ENCODE peak calls at places on chromosome 20, in ten cellular contexts. One of them, this sample, is unnamed.

GRCh38 chr20:43460830-43461200 is 3.1 kb downstream of the SRSF6 start:
- DNase-seq in astrocyte of the spinal cord: no peak
- DNase-seq in ascending aorta: no peak
- DNase-seq in dorsolateral prefrontal cortex: no peak
- DNase-seq in fibroblast of lung: no peak
- DNase-seq in tibial artery: no peak
- DNase-seq in fibroblast of the aortic adventitia: no peak
- DNase-seq in heart left ventricle: no peak
- DNase-seq in glutamatergic neuron: no peak
- DNase-seq in lower lobe of right lung: no peak
- DNase-seq in this sample: no peak

GRCh38 chr20:13771853-13772453 is 12.8 kb downstream of the ESF1 start:
- DNase-seq in astrocyte of the spinal cord: peak; percentile 41
- DNase-seq in ascending aorta: no peak
- DNase-seq in dorsolateral prefrontal cortex: no peak
- DNase-seq in fibroblast of lung: peak; percentile 52
- DNase-seq in tibial artery: no peak
- DNase-seq in fibroblast of the aortic adventitia: peak; percentile 44
- DNase-seq in heart left ventricle: no peak
- DNase-seq in glutamatergic neuron: no peak
- DNase-seq in lower lobe of right lung: no peak
- DNase-seq in this sample: peak; percentile 48

GRCh38 chr20:25033941-25034335 is 24.0 kb downstream of the ACSS1 start:
- DNase-seq in astrocyte of the spinal cord: no peak
- DNase-seq in ascending aorta: no peak
- DNase-seq in dorsolateral prefrontal cortex: no peak
- DNase-seq in fibroblast of lung: no peak
- DNase-seq in tibial artery: no peak
- DNase-seq in fibroblast of the aortic adventitia: no peak
- DNase-seq in heart left ventricle: peak; percentile 18
- DNase-seq in glutamatergic neuron: no peak
- DNase-seq in lower lobe of right lung: no peak
- DNase-seq in this sample: no peak

GRCh38 chr20:5881714-5882113 is 68.6 kb downstream of the TRMT6 start:
- DNase-seq in astrocyte of the spinal cord: no peak
- DNase-seq in ascending aorta: no peak
- DNase-seq in dorsolateral prefrontal cortex: no peak
- DNase-seq in fibroblast of lung: no peak
- DNase-seq in tibial artery: no peak
- DNase-seq in fibroblast of the aortic adventitia: no peak
- DNase-seq in heart left ventricle: no peak
- DNase-seq in glutamatergic neuron: no peak
- DNase-seq in lower lobe of right lung: no peak
- DNase-seq in this sample: no peak

GRCh38 chr20:25223179-25223661 is 24.7 kb upstream of the PYGB start:
- DNase-seq in astrocyte of the spinal cord: peak; percentile 97
- DNase-seq in ascending aorta: no peak
- DNase-seq in dorsolateral prefrontal cortex: no peak
- DNase-seq in fibroblast of lung: peak; percentile 88
- DNase-seq in tibial artery: peak; percentile 56
- DNase-seq in fibroblast of the aortic adventitia: peak; percentile 74
- DNase-seq in heart left ventricle: no peak
- DNase-seq in glutamatergic neuron: no peak
- DNase-seq in lower lobe of right lung: no peak
- DNase-seq in this sample: peak; percentile 90

GRCh38 chr20:52303281-52303950 is 111.8 kb upstream of the ZFP64 start:
- DNase-seq in astrocyte of the spinal cord: no peak
- DNase-seq in ascending aorta: no peak
- DNase-seq in dorsolateral prefrontal cortex: no peak
- DNase-seq in fibroblast of lung: no peak
- DNase-seq in tibial artery: no peak
- DNase-seq in fibroblast of the aortic adventitia: no peak
- DNase-seq in heart left ventricle: no peak
- DNase-seq in glutamatergic neuron: no peak
- DNase-seq in lower lobe of right lung: no peak
- DNase-seq in this sample: no peak

GRCh38 chr20:21353236-21353635 is 44.1 kb downstream of the NKX2-4 start:
- DNase-seq in astrocyte of the spinal cord: peak; percentile 38
- DNase-seq in ascending aorta: no peak
- DNase-seq in dorsolateral prefrontal cortex: no peak
- DNase-seq in fibroblast of lung: peak; percentile 47
- DNase-seq in tibial artery: no peak
- DNase-seq in fibroblast of the aortic adventitia: peak; percentile 81
- DNase-seq in heart left ventricle: no peak
- DNase-seq in glutamatergic neuron: no peak
- DNase-seq in lower lobe of right lung: no peak
- DNase-seq in this sample: peak; percentile 79

GRCh38 chr20:504632-505075 is 38.9 kb downstream of the CSNK2A1 start:
- DNase-seq in astrocyte of the spinal cord: no peak
- DNase-seq in ascending aorta: no peak
- DNase-seq in dorsolateral prefrontal cortex: no peak
- DNase-seq in fibroblast of lung: no peak
- DNase-seq in tibial artery: no peak
- DNase-seq in fibroblast of the aortic adventitia: no peak
- DNase-seq in heart left ventricle: no peak
- DNase-seq in glutamatergic neuron: no peak
- DNase-seq in lower lobe of right lung: no peak
- DNase-seq in this sample: no peak

GRCh38 chr20:37990571-37991151 is 42.6 kb downstream of the TTI1 start:
- DNase-seq in astrocyte of the spinal cord: peak; percentile 73
- DNase-seq in ascending aorta: no peak
- DNase-seq in dorsolateral prefrontal cortex: no peak
- DNase-seq in fibroblast of lung: peak; percentile 91
- DNase-seq in tibial artery: no peak
- DNase-seq in fibroblast of the aortic adventitia: peak; percentile 56
- DNase-seq in heart left ventricle: peak; percentile 92
- DNase-seq in glutamatergic neuron: no peak
- DNase-seq in lower lobe of right lung: peak; percentile 82
- DNase-seq in this sample: peak; percentile 68

GRCh38 chr20:53270792-53271375 is 298.7 kb downstream of the TSHZ2 start:
- DNase-seq in astrocyte of the spinal cord: no peak
- DNase-seq in ascending aorta: no peak
- DNase-seq in dorsolateral prefrontal cortex: no peak
- DNase-seq in fibroblast of lung: no peak
- DNase-seq in tibial artery: no peak
- DNase-seq in fibroblast of the aortic adventitia: no peak
- DNase-seq in heart left ventricle: no peak
- DNase-seq in glutamatergic neuron: no peak
- DNase-seq in lower lobe of right lung: no peak
- DNase-seq in this sample: no peak

GRCh38 chr20:49392745-49393144 is 89.7 kb downstream of the KCNB1 start:
- DNase-seq in astrocyte of the spinal cord: no peak
- DNase-seq in ascending aorta: no peak
- DNase-seq in dorsolateral prefrontal cortex: no peak
- DNase-seq in fibroblast of lung: no peak
- DNase-seq in tibial artery: no peak
- DNase-seq in fibroblast of the aortic adventitia: no peak
- DNase-seq in heart left ventricle: no peak
- DNase-seq in glutamatergic neuron: no peak
- DNase-seq in lower lobe of right lung: no peak
- DNase-seq in this sample: no peak

GRCh38 chr20:20341371-20341770 is 26.5 kb upstream of the INSM1 start:
- DNase-seq in astrocyte of the spinal cord: no peak
- DNase-seq in ascending aorta: no peak
- DNase-seq in dorsolateral prefrontal cortex: no peak
- DNase-seq in fibroblast of lung: no peak
- DNase-seq in tibial artery: no peak
- DNase-seq in fibroblast of the aortic adventitia: no peak
- DNase-seq in heart left ventricle: no peak
- DNase-seq in glutamatergic neuron: no peak
- DNase-seq in lower lobe of right lung: no peak
- DNase-seq in this sample: no peak

GRCh38 chr20:45117581-45117980 is 2.6 kb upstream of the WFDC5 start:
- DNase-seq in astrocyte of the spinal cord: no peak
- DNase-seq in ascending aorta: no peak
- DNase-seq in dorsolateral prefrontal cortex: no peak
- DNase-seq in fibroblast of lung: no peak
- DNase-seq in tibial artery: no peak
- DNase-seq in fibroblast of the aortic adventitia: no peak
- DNase-seq in heart left ventricle: no peak
- DNase-seq in glutamatergic neuron: no peak
- DNase-seq in lower lobe of right lung: no peak
- DNase-seq in this sample: no peak

GRCh38 chr20:36306557-36307411 is 645 bp downstream of the DLGAP4 start:
- DNase-seq in astrocyte of the spinal cord: no peak
- DNase-seq in ascending aorta: no peak
- DNase-seq in dorsolateral prefrontal cortex: no peak
- DNase-seq in fibroblast of lung: no peak
- DNase-seq in tibial artery: no peak
- DNase-seq in fibroblast of the aortic adventitia: no peak
- DNase-seq in heart left ventricle: no peak
- DNase-seq in glutamatergic neuron: no peak
- DNase-seq in lower lobe of right lung: no peak
- DNase-seq in this sample: no peak

GRCh38 chr20:25580711-25581110 is 4.6 kb downstream of the NINL start:
- DNase-seq in astrocyte of the spinal cord: no peak
- DNase-seq in ascending aorta: no peak
- DNase-seq in dorsolateral prefrontal cortex: no peak
- DNase-seq in fibroblast of lung: no peak
- DNase-seq in tibial artery: no peak
- DNase-seq in fibroblast of the aortic adventitia: peak; percentile 72
- DNase-seq in heart left ventricle: no peak
- DNase-seq in glutamatergic neuron: no peak
- DNase-seq in lower lobe of right lung: peak; percentile 53
- DNase-seq in this sample: peak; percentile 44

GRCh38 chr20:49281059-49281912 is 3.4 kb upstream of the ZNFX1 start:
- DNase-seq in astrocyte of the spinal cord: no peak
- DNase-seq in ascending aorta: no peak
- DNase-seq in dorsolateral prefrontal cortex: no peak
- DNase-seq in fibroblast of lung: peak; percentile 38
- DNase-seq in tibial artery: no peak
- DNase-seq in fibroblast of the aortic adventitia: no peak
- DNase-seq in heart left ventricle: no peak
- DNase-seq in glutamatergic neuron: no peak
- DNase-seq in lower lobe of right lung: no peak
- DNase-seq in this sample: no peak

GRCh38 chr20:37296371-37296770 is 6.9 kb downstream of the MANBAL start:
- DNase-seq in astrocyte of the spinal cord: no peak
- DNase-seq in ascending aorta: no peak
- DNase-seq in dorsolateral prefrontal cortex: no peak
- DNase-seq in fibroblast of lung: no peak
- DNase-seq in tibial artery: no peak
- DNase-seq in fibroblast of the aortic adventitia: no peak
- DNase-seq in heart left ventricle: no peak
- DNase-seq in glutamatergic neuron: no peak
- DNase-seq in lower lobe of right lung: no peak
- DNase-seq in this sample: no peak

GRCh38 chr20:6651016-6651415 is 116.5 kb upstream of the BMP2 start:
- DNase-seq in astrocyte of the spinal cord: peak; percentile 62
- DNase-seq in ascending aorta: no peak
- DNase-seq in dorsolateral prefrontal cortex: no peak
- DNase-seq in fibroblast of lung: peak; percentile 89
- DNase-seq in tibial artery: peak; percentile 68
- DNase-seq in fibroblast of the aortic adventitia: no peak
- DNase-seq in heart left ventricle: no peak
- DNase-seq in glutamatergic neuron: no peak
- DNase-seq in lower lobe of right lung: no peak
- DNase-seq in this sample: peak; percentile 19

GRCh38 chr20:19889011-19889953 is 127.9 kb upstream of the NAA20 start:
- DNase-seq in astrocyte of the spinal cord: peak; percentile 89
- DNase-seq in ascending aorta: no peak
- DNase-seq in dorsolateral prefrontal cortex: peak; percentile 42
- DNase-seq in fibroblast of lung: peak; percentile 70
- DNase-seq in tibial artery: peak; percentile 77
- DNase-seq in fibroblast of the aortic adventitia: peak; percentile 82
- DNase-seq in heart left ventricle: peak; percentile 71
- DNase-seq in glutamatergic neuron: peak; percentile 39
- DNase-seq in lower lobe of right lung: no peak
- DNase-seq in this sample: peak; percentile 92

GRCh38 chr20:50403565-50404418 is 106.4 kb upstream of the PTPN1 start:
- DNase-seq in astrocyte of the spinal cord: no peak
- DNase-seq in ascending aorta: no peak
- DNase-seq in dorsolateral prefrontal cortex: no peak
- DNase-seq in fibroblast of lung: peak; percentile 40
- DNase-seq in tibial artery: peak; percentile 90
- DNase-seq in fibroblast of the aortic adventitia: no peak
- DNase-seq in heart left ventricle: no peak
- DNase-seq in glutamatergic neuron: no peak
- DNase-seq in lower lobe of right lung: no peak
- DNase-seq in this sample: no peak
- TF ChIP-seq CTCF in astrocyte of the spinal cord: no peak
- TF ChIP-seq CTCF in ascending aorta: peak; percentile 8
- TF ChIP-seq CTCF in dorsolateral prefrontal cortex: no peak
- TF ChIP-seq CTCF in fibroblast of lung: no peak
- TF ChIP-seq CTCF in tibial artery: peak; percentile 23
- TF ChIP-seq CTCF in fibroblast of the aortic adventitia: no peak
- TF ChIP-seq CTCF in heart left ventricle: no peak
- TF ChIP-seq CTCF in glutamatergic neuron: no peak
- TF ChIP-seq CTCF in lower lobe of right lung: no peak
- TF ChIP-seq CTCF in this sample: no peak

DNA sequence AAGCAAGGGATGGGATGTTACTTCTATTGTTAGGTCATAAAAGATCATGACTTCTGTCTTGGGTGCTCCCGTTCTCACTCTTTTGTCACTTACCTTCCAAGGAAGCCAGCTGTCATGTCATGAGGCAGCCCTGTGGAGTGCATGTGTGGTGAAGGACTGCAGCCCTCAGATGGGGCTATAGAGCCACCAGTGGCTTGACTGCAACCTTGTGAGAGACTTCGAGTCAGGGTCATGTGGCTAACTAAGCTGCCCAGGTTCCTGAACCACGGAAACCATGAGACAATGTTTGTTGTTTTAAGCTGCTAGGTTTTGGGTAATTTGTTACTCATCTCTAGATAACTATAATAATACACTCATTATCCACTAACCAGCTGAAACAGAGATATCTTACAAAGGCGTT is 477.1 kb downstream of the BTBD3 start:
- DNase-seq in astrocyte of the spinal cord: no peak
- DNase-seq in ascending aorta: no peak
- DNase-seq in dorsolateral prefrontal cortex: no peak
- DNase-seq in fibroblast of lung: no peak
- DNase-seq in tibial artery: no peak
- DNase-seq in fibroblast of the aortic adventitia: peak; percentile 16
- DNase-seq in heart left ventricle: no peak
- DNase-seq in glutamatergic neuron: no peak
- DNase-seq in lower lobe of right lung: no peak
- DNase-seq in this sample: peak; percentile 21
- TF ChIP-seq CTCF in astrocyte of the spinal cord: no peak
- TF ChIP-seq CTCF in ascending aorta: no peak
- TF ChIP-seq CTCF in dorsolateral prefrontal cortex: no peak
- TF ChIP-seq CTCF in fibroblast of lung: no peak
- TF ChIP-seq CTCF in tibial artery: no peak
- TF ChIP-seq CTCF in fibroblast of the aortic adventitia: no peak
- TF ChIP-seq CTCF in heart left ventricle: no peak
- TF ChIP-seq CTCF in glutamatergic neuron: no peak
- TF ChIP-seq CTCF in lower lobe of right lung: no peak
- TF ChIP-seq CTCF in this sample: no peak

GRCh38 chr20:57582432-57583288 is 21.8 kb downstream of the PCK1 start:
- DNase-seq in astrocyte of the spinal cord: peak; percentile 75
- DNase-seq in ascending aorta: peak; percentile 31
- DNase-seq in dorsolateral prefrontal cortex: no peak
- DNase-seq in fibroblast of lung: peak; percentile 46
- DNase-seq in tibial artery: peak; percentile 94
- DNase-seq in fibroblast of the aortic adventitia: peak; percentile 23
- DNase-seq in heart left ventricle: no peak
- DNase-seq in glutamatergic neuron: peak; percentile 56
- DNase-seq in lower lobe of right lung: no peak
- DNase-seq in this sample: peak; percentile 34
- TF ChIP-seq CTCF in astrocyte of the spinal cord: peak; percentile 73
- TF ChIP-seq CTCF in ascending aorta: peak; percentile 47
- TF ChIP-seq CTCF in dorsolateral prefrontal cortex: peak; percentile 23
- TF ChIP-seq CTCF in fibroblast of lung: no peak
- TF ChIP-seq CTCF in tibial artery: peak; percentile 31
- TF ChIP-seq CTCF in fibroblast of the aortic adventitia: peak; percentile 10
- TF ChIP-seq CTCF in heart left ventricle: peak; percentile 16
- TF ChIP-seq CTCF in glutamatergic neuron: peak; percentile 61
- TF ChIP-seq CTCF in lower lobe of right lung: peak; percentile 38
- TF ChIP-seq CTCF in this sample: peak; percentile 35

GRCh38 chr20:34824861-34825529 is 456 bp downstream of the NCOA6 start:
- DNase-seq in astrocyte of the spinal cord: peak; percentile 31
- DNase-seq in ascending aorta: no peak
- DNase-seq in dorsolateral prefrontal cortex: peak; percentile 57
- DNase-seq in fibroblast of lung: peak; percentile 32
- DNase-seq in tibial artery: peak; percentile 79
- DNase-seq in fibroblast of the aortic adventitia: peak; percentile 16
- DNase-seq in heart left ventricle: peak; percentile 66
- DNase-seq in glutamatergic neuron: peak; percentile 81
- DNase-seq in lower lobe of right lung: peak; percentile 79
- DNase-seq in this sample: peak; percentile 31
- TF ChIP-seq CTCF in astrocyte of the spinal cord: no peak
- TF ChIP-seq CTCF in ascending aorta: peak; percentile 6
- TF ChIP-seq CTCF in dorsolateral prefrontal cortex: no peak
- TF ChIP-seq CTCF in fibroblast of lung: no peak
- TF ChIP-seq CTCF in tibial artery: no peak
- TF ChIP-seq CTCF in fibroblast of the aortic adventitia: no peak
- TF ChIP-seq CTCF in heart left ventricle: no peak
- TF ChIP-seq CTCF in glutamatergic neuron: no peak
- TF ChIP-seq CTCF in lower lobe of right lung: no peak
- TF ChIP-seq CTCF in this sample: no peak

This sample was measured in fibroblast of pulmonary artery.